ENCODE peak calls at places on chromosomes 2 and 18, in eight cellular contexts. O, X, V, L, T, B, G and P are unnamed samples.

GRCh38 chr2:171185941-171186340 is 25.2 kb upstream of the TLK1 start:
- DNase-seq in L (no peak), X (no peak), V (no peak), T (no peak), G (no peak), O (no peak), B (no peak), P (no peak)

GRCh38 chr2:218882866-218883366 is 2.3 kb downstream of the WNT10A start:
- DNase-seq in T (peak), G (no peak), B (no peak), O (no peak), V (no peak), X (no peak), L (no peak), P (no peak)

GRCh38 chr2:2931676-2932075 is 445.9 kb downstream of the EIPR1 start:
- DNase-seq in X (no peak), G (no peak), T (no peak), B (no peak), O (no peak), L (no peak), V (no peak), P (no peak)

GRCh38 chr2:54107903-54108615 is 7.4 kb upstream of the ACYP2 start:
- DNase-seq in X (no peak), T (peak), G (no peak), B (no peak), V (no peak), O (no peak), L (no peak), P (no peak)

GRCh38 chr2:12737226-12738111 is 20.7 kb downstream of the TRIB2 start:
- DNase-seq in G (no peak), B (no peak), V (no peak), X (no peak), O (no peak), L (no peak), T (no peak), P (no peak)

GRCh38 chr2:42967959-42968674 is 175.7 kb upstream of the HAAO start:
- DNase-seq in T (no peak), X (no peak), G (no peak), O (no peak), V (no peak), B (no peak), L (peak), P (no peak)

GRCh38 chr2:162688403-162688802 is 150.2 kb downstream of the KCNH7 start:
- DNase-seq in V (no peak), G (no peak), B (no peak), X (no peak), T (no peak), O (no peak), L (no peak), P (no peak)

GRCh38 chr18:3083776-3084175 is 70.8 kb upstream of the LPIN2 start:
- DNase-seq in O (no peak), L (no peak), B (no peak), V (no peak), G (no peak), X (no peak), T (peak), P (no peak)

GRCh38 chr2:20525041-20526035 is 78.5 kb downstream of the RHOB start:
- DNase-seq in L (no peak), B (no peak), V (no peak), G (no peak), X (no peak), O (no peak), T (peak), P (no peak)

GRCh38 chr2:237235383-237236095 is 149.8 kb downstream of the COPS8 start:
- DNase-seq in G (no peak), X (no peak), V (no peak), B (no peak), L (peak), O (no peak), T (no peak), P (no peak)

GRCh38 chr2:232891621-232892071 is 21.6 kb downstream of the SNORC start:
- DNase-seq in V (no peak), B (no peak), T (peak), G (no peak), X (no peak), O (no peak), L (peak), P (no peak)

GRCh38 chr2:196987654-196988364 is 61.3 kb upstream of the PGAP1 start:
- DNase-seq in V (peak), O (no peak), G (no peak), T (peak), B (no peak), X (no peak), L (no peak), P (peak)

GRCh38 chr2:27943138-27943537 is 52.6 kb downstream of the BABAM2 start:
- DNase-seq in L (no peak), T (no peak), X (no peak), G (no peak), B (no peak), O (no peak), V (no peak), P (no peak)

GRCh38 chr2:8542381-8543064 is 139.3 kb upstream of the ID2 start:
- DNase-seq in L (no peak), B (no peak), T (no peak), X (no peak), G (no peak), V (no peak), O (no peak), P (no peak)

GRCh38 chr2:174014699-174015070 is 49.5 kb upstream of the SP3 start:
- DNase-seq in G (no peak), O (no peak), T (no peak), B (no peak), L (no peak), V (no peak), X (no peak), P (peak)

GRCh38 chr2:142918624-142919023 is 41.2 kb downstream of the KYNU start:
- DNase-seq in G (no peak), O (no peak), X (no peak), B (no peak), L (no peak), V (no peak), T (no peak), P (no peak)

GRCh38 chr18:8341481-8342230 is 267.6 kb upstream of the RAB12 start:
- DNase-seq in O (no peak), X (no peak), V (no peak), G (no peak), T (no peak), B (no peak), L (no peak), P (no peak)

GRCh38 chr2:118417417-118418125 is 329.3 kb downstream of the INSIG2 start:
- DNase-seq in L (no peak), T (peak), O (no peak), X (no peak), G (no peak), V (no peak), B (no peak), P (no peak)

GRCh38 chr18:5106730-5107129 is 90.3 kb downstream of the AKAIN1 start:
- DNase-seq in V (no peak), G (no peak), B (no peak), L (no peak), X (no peak), T (peak), O (no peak), P (no peak)

GRCh38 chr2:127884436-127884835 is 1.3 kb downstream of the AMMECR1L start:
- DNase-seq in G (no peak), L (no peak), T (peak), B (no peak), O (no peak), V (no peak), X (no peak), P (no peak)

GRCh38 chr2:133266926-133267590 is 301.2 kb downstream of the NCKAP5 start:
- DNase-seq in G (no peak), B (no peak), O (no peak), L (no peak), T (no peak), V (no peak), X (no peak), P (no peak)

GRCh38 chr2:25362564-25363145 is 20.9 kb upstream of the DNMT3A start:
- DNase-seq in O (peak), L (no peak), T (peak), B (peak), V (no peak), X (no peak), G (peak), P (no peak)

GRCh38 chr2:55923091-55923977 is at the start of gene EFEMP1:
- DNase-seq in L (peak), T (peak), V (peak), X (no peak), B (no peak), O (no peak), G (peak), P (peak)

GRCh38 chr2:63738019-63738418 is 103.7 kb upstream of the UGP2 start:
- DNase-seq in G (no peak), O (no peak), V (no peak), B (no peak), L (no peak), X (no peak), T (peak), P (no peak)

GRCh38 chr2:21256006-21256405 is 132.2 kb downstream of the TDRD15 start:
- DNase-seq in O (no peak), L (no peak), T (peak), V (no peak), G (no peak), X (no peak), B (no peak), P (peak)